ENCODE peak calls at places on chromosomes 16 and 17, in seven cellular contexts. N is left ventricle myocardium superior; O is D341Med; U is GM03348; E is retina; V is HEK293T; L is activated naive CD4-positive, alpha-beta T cell. F is an unnamed sample.

GRCh38 chr17:44176257-44176656 is 5.8 kb downstream of the ASB16 start:
- DNase-seq in N (no peak), O (no peak), U (no peak), E (no peak), V (no peak), L (no peak), F (no peak)

GRCh38 chr17:69406906-69407305 is 7.6 kb upstream of the MAP2K6 start:
- DNase-seq in N (no peak), O (no peak), U (peak; percentile 23), E (no peak), V (no peak), L (no peak), F (no peak)

GRCh38 chr16:19929062-19929511 is 44.4 kb upstream of the GPRC5B start:
- DNase-seq in N (no peak), O (no peak), U (no peak), E (no peak), V (no peak), L (no peak), F (no peak)

GRCh38 chr16:67447508-67448076 is 16.7 kb downstream of the HSD11B2 start:
- DNase-seq in N (peak; percentile 71), O (peak; percentile 66), U (peak; percentile 55), E (peak; percentile 26), V (peak; percentile 67), L (peak; percentile 25), F (peak; percentile 80)

GRCh38 chr16:84820305-84820684 is 510 bp downstream of the CRISPLD2 start:
- DNase-seq in N (no peak), O (no peak), U (peak; percentile 54), E (no peak), V (no peak), L (no peak), F (no peak)

GRCh38 chr17:77827039-77827438 is 131.5 kb upstream of the TNRC6C start:
- DNase-seq in N (no peak), O (no peak), U (no peak), E (no peak), V (no peak), L (no peak), F (no peak)

GRCh38 chr17:15744885-15745284 is 12.8 kb downstream of the TBC1D26 start:
- DNase-seq in N (no peak), O (peak; percentile 14), U (peak; percentile 2), E (no peak), V (no peak), L (no peak), F (no peak)

GRCh38 chr16:48919791-48920190 is 309.8 kb upstream of the N4BP1 start:
- DNase-seq in N (no peak), O (no peak), U (no peak), E (no peak), V (no peak), L (no peak), F (no peak)

GRCh38 chr17:48429638-48430586 is at the start of gene SKAP1:
- DNase-seq in N (peak; percentile 31), O (peak; percentile 57), U (no peak), E (peak; percentile 28), V (no peak), L (peak; percentile 20), F (no peak)

GRCh38 chr16:3908951-3909437 is 28.5 kb upstream of the CREBBP start:
- DNase-seq in N (no peak), O (no peak), U (no peak), E (no peak), V (no peak), L (no peak), F (peak; percentile 25)